ENCODE peak calls at places on chromosome 15, in four cellular contexts. S is upper lobe of right lung, T is Panc1, U is PC-3. A is an unnamed sample.

GRCh38 chr15:80123034-80123433 is 29.8 kb upstream of the FAH start:
- ATAC-seq in T (no peak), U (no peak), S (peak; percentile 33), A (no peak)

GRCh38 chr15:65409284-65409631 is 13.5 kb downstream of the IGDCC4 start:
- ATAC-seq in U (peak; percentile 59), T (no peak), S (no peak), A (no peak)

GRCh38 chr15:86894269-86894668 is 814.6 kb downstream of the AGBL1 start:
- ATAC-seq in T (no peak), S (no peak), U (no peak), A (no peak)

GRCh38 chr15:67006089-67007065 is 59.0 kb upstream of the SMAD3 start:
- ATAC-seq in S (peak; percentile 45), U (no peak), T (no peak), A (no peak)

GRCh38 chr15:39341238-39341637 is 239.6 kb upstream of the THBS1 start:
- ATAC-seq in U (no peak), S (no peak), T (no peak), A (no peak)

GRCh38 chr15:99433026-99433756 is 132.6 kb upstream of the MEF2A start:
- ATAC-seq in T (no peak), S (peak; percentile 75), U (no peak), A (peak; percentile 44)

GRCh38 chr15:69604050-69604378 is 151.4 kb downstream of the RPLP1 start:
- ATAC-seq in U (peak; percentile 81), S (peak; percentile 49), T (peak; percentile 82), A (no peak)

GRCh38 chr15:86061581-86061980 is 18.1 kb upstream of the AGBL1 start:
- ATAC-seq in T (no peak), U (no peak), S (no peak), A (no peak)

GRCh38 chr15:48358229-48358641 is 27.0 kb downstream of the DUT start:
- ATAC-seq in U (peak; percentile 73), T (peak; percentile 63), S (no peak), A (no peak)

DNA sequence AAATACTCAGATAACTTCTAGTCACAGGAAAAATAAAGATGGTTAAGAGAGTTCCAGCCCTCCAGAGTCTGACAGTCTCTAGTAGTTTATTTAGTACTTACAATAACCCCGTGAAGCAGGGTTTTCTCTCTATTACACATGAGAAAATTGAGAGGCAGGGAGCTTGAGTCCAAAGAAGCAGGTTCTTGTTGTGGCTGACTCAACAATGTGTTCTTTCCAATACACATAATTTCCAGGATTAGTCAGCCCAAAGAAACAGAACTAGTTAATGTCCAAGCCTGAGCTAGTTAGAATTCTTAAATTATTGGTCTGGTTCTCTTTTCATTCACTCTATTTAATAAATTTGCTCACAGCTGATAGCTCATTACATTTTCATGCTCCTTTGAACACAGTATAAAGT is 49.9 kb downstream of the ALDH1A2 start:
- ATAC-seq in S (no peak), T (no peak), U (peak; percentile 29), A (no peak)
- H3K27ac ChIP-seq in S (no peak overlapping the region), T (no peak overlapping the region), U (no peak overlapping the region), A (no peak overlapping the region)

GRCh38 chr15:55698653-55699052 is 44.3 kb downstream of the PRTG start:
- ATAC-seq in U (no peak), S (no peak), T (no peak), A (no peak)

GRCh38 chr15:55695432-55695831 is 47.5 kb downstream of the PRTG start:
- ATAC-seq in T (no peak), U (no peak), S (no peak), A (no peak)

GRCh38 chr15:55694652-55695150 is 48.3 kb downstream of the PRTG start:
- ATAC-seq in U (peak; percentile 94), S (peak; percentile 73), T (peak; percentile 85), A (no peak)

GRCh38 chr15:55700876-55701275 is 42.1 kb downstream of the PRTG start:
- ATAC-seq in U (no peak), T (no peak), S (no peak), A (no peak)

GRCh38 chr15:55696221-55696620 is 46.7 kb downstream of the PRTG start:
- ATAC-seq in S (no peak), T (no peak), U (no peak), A (no peak)
- H3K27ac ChIP-seq in S (no peak overlapping the region), T (no peak overlapping the region), U (no peak overlapping the region), A (no peak overlapping the region)

GRCh38 chr15:51134416-51135199 is 39.9 kb upstream of the TNFAIP8L3 start:
- ATAC-seq in U (no peak), T (no peak), S (no peak), A (no peak)
- H3K27ac ChIP-seq in U (no peak overlapping the region), T (no peak overlapping the region), S (no peak overlapping the region), A (no peak overlapping the region)

GRCh38 chr15:58931985-58932384 is 1.5 kb downstream of the SLTM start:
- ATAC-seq in S (peak; percentile 6), T (no peak), U (no peak), A (no peak)

GRCh38 chr15:58932791-58933310 is 628 bp downstream of the SLTM start:
- ATAC-seq in U (peak; percentile 29), S (peak; percentile 62), T (peak; percentile 56), A (peak; percentile 42)

GRCh38 chr15:58934521-58934920 is 1.0 kb upstream of the SLTM start:
- ATAC-seq in U (peak; percentile 5), T (no peak), S (no peak), A (no peak)

GRCh38 chr15:58933311-58934113 is at the start of gene SLTM:
- ATAC-seq in S (peak; percentile 98), U (peak; percentile 91), T (peak; percentile 99), A (peak; percentile 96)

DNA sequence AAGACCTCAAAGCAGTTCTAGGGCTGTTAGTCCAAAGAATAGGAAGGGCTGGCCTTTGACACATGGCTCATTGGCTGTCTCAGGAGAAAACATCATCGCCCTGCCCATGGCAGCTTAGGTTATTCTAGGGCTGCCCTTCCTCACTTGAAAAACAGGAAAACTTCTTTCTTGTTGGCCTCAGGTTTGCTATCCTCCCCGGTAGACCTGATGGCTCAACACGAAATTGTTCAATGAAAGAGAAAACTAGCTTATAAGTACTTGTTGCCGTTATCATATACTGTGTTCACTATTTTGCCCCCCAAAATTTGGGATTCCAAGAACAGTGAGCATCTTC is 602 bp upstream of the SLTM start:
- ATAC-seq in S (no peak), T (peak; percentile 57), U (peak; percentile 26), A (no peak)
- H3K27ac ChIP-seq in S (peak overlapping the region; percentile 99), T (peak overlapping the region; percentile 98), U (peak overlapping the region; percentile 92), A (peak overlapping the region; percentile 93)

GRCh38 chr15:38058596-38059075 is 124.2 kb downstream of the TMCO5A start:
- ATAC-seq in T (no peak), U (no peak), S (no peak), A (no peak)
- H3K27ac ChIP-seq in T (no peak overlapping the region), U (no peak overlapping the region), S (no peak overlapping the region), A (no peak overlapping the region)

GRCh38 chr15:92083190-92083589 is 229.7 kb downstream of the SLCO3A1 start:
- ATAC-seq in S (no peak), U (no peak), T (no peak), A (no peak)
- H3K27ac ChIP-seq in S (no peak overlapping the region), U (no peak overlapping the region), T (no peak overlapping the region), A (no peak overlapping the region)